ENCODE peak calls at places on chromosomes 11 and 22, in four cellular contexts. X, T, O and A are unnamed samples.

GRCh38 chr11:69636512-69636866 is 4.5 kb upstream of the CCND1 start:
- DNase-seq in T (no peak), O (peak), X (peak), A (peak)

GRCh38 chr11:111765320-111765983 is 737 bp downstream of the PPP2R1B start:
- DNase-seq in O (no peak), X (peak), T (no peak), A (no peak)

GRCh38 chr22:26041931-26042330 is 127.3 kb upstream of the SEZ6L start:
- DNase-seq in O (no peak), X (no peak), T (no peak), A (no peak)

GRCh38 chr11:22666320-22666699 is at the start of gene GAS2:
- DNase-seq in T (no peak), X (peak), O (no peak), A (no peak)

GRCh38 chr22:35315141-35315854 is 15.6 kb downstream of the TOM1 start:
- DNase-seq in X (no peak), O (no peak), T (no peak), A (peak)

GRCh38 chr11:68579455-68579854 is 104.9 kb upstream of the GAL start:
- DNase-seq in O (peak), T (no peak), X (peak), A (no peak)

GRCh38 chr11:4607111-4607510 is 920 bp downstream of the TRIM68 start:
- DNase-seq in T (no peak), O (no peak), X (peak), A (no peak)

GRCh38 chr11:72721689-72722049 is 30.5 kb downstream of the ARAP1 start:
- DNase-seq in X (peak), O (no peak), T (no peak), A (no peak)

GRCh38 chr22:39234867-39235687 is 9.7 kb downstream of the PDGFB start:
- DNase-seq in O (no peak), T (no peak), X (no peak), A (no peak)

GRCh38 chr11:128862913-128863660 is 4.0 kb downstream of the KCNJ1 start:
- DNase-seq in O (peak), X (peak), T (no peak), A (no peak)

GRCh38 chr11:128725630-128726461 is 32.0 kb downstream of the FLI1 start:
- DNase-seq in X (peak), O (no peak), T (no peak), A (no peak)

GRCh38 chr22:46454910-46455269 is 82.5 kb downstream of the CELSR1 start:
- DNase-seq in O (no peak), T (no peak), X (no peak), A (no peak)

GRCh38 chr11:132158091-132158490 is 787.7 kb downstream of the NTM start:
- DNase-seq in X (peak), T (no peak), O (peak), A (no peak)

GRCh38 chr11:3000032-3000961 is 8.2 kb upstream of the NAP1L4 start:
- DNase-seq in X (peak), T (peak), O (no peak), A (peak)

GRCh38 chr11:6889835-6890234 is 2.5 kb downstream of the OR2D2 start:
- DNase-seq in O (no peak), X (no peak), T (no peak), A (no peak)

GRCh38 chr22:23532756-23533155 is 47.3 kb downstream of the IGLL1 start:
- DNase-seq in O (no peak), X (no peak), T (no peak), A (no peak)

GRCh38 chr11:117979481-117980211 is 6.5 kb upstream of the IL10RA start:
- DNase-seq in X (no peak), T (no peak), O (no peak), A (no peak)

GRCh38 chr11:67374571-67375276 is 1.3 kb upstream of the CLCF1 start:
- DNase-seq in T (no peak), X (peak), O (peak), A (no peak)

GRCh38 chr11:121890377-121890776 is 225.6 kb downstream of the BLID start:
- DNase-seq in T (no peak), X (peak), O (peak), A (no peak)

GRCh38 chr22:29719894-29720645 is at the start of gene CABP7:
- DNase-seq in X (peak), T (no peak), O (no peak), A (no peak)

GRCh38 chr11:120632579-120632978 is 121.0 kb downstream of the GRIK4 start:
- DNase-seq in T (no peak), X (no peak), O (peak), A (no peak)

GRCh38 chr11:120774591-120775386 is 249.1 kb upstream of the TBCEL start:
- DNase-seq in T (no peak), X (no peak), O (no peak), A (no peak)

GRCh38 chr22:27512283-27512761 is 289.2 kb downstream of the MN1 start:
- DNase-seq in O (peak), X (peak), T (no peak), A (no peak)

GRCh38 chr11:91231226-91231625 is 993.4 kb upstream of the FAT3 start:
- DNase-seq in X (no peak), O (no peak), T (no peak), A (no peak)

GRCh38 chr11:8906629-8907028 is 4.4 kb upstream of the AKIP1 start:
- DNase-seq in O (peak), X (peak), T (no peak), A (no peak)

GRCh38 chr11:68840661-68841653 is 759 bp downstream of the CPT1A start:
- DNase-seq in T (no peak), X (peak), O (peak), A (peak)

GRCh38 chr22:35997438-35997837 is 31.2 kb downstream of the RBFOX2 start:
- DNase-seq in O (peak), X (peak), T (no peak), A (no peak)

GRCh38 chr11:61297741-61298140 is 2.6 kb upstream of the VWCE start:
- DNase-seq in T (no peak), O (peak), X (peak), A (peak)

GRCh38 chr11:8777907-8778767 is 95.5 kb downstream of the RPL27A start:
- DNase-seq in O (peak), X (peak), T (no peak), A (no peak)

GRCh38 chr11:19370100-19370861 is 129.5 kb upstream of the E2F8 start:
- DNase-seq in X (peak), O (peak), T (no peak), A (no peak)

GRCh38 chr11:131666006-131666405 is 295.6 kb downstream of the NTM start:
- DNase-seq in X (peak), T (no peak), O (no peak), A (no peak)

GRCh38 chr11:69572233-69572860 is 68.6 kb upstream of the CCND1 start:
- DNase-seq in X (no peak), O (no peak), T (no peak), A (no peak)

GRCh38 chr22:43561421-43562178 is 149.8 kb downstream of the MPPED1 start:
- DNase-seq in O (no peak), X (no peak), T (no peak), A (no peak)

GRCh38 chr11:12636871-12637410 is 37.3 kb upstream of the TEAD1 start:
- DNase-seq in T (no peak), X (no peak), O (no peak), A (no peak)